ENCODE peak calls at places on chromosomes 13 and 19, in five cellular contexts. W is cardiac septum, Q is activated T-cell treated with anti-CD3 and anti-CD28 coated beads for 1 hour, H is left lobe of liver, T is EH. N is an unnamed sample.

GRCh38 chr13:49298903-49299605 is 51.3 kb downstream of the CDADC1 start:
- DNase-seq in W (no peak), Q (no peak), H (no peak), T (no peak), N (no peak)

GRCh38 chr19:44512326-44513298 is 12.3 kb upstream of the ZNF180 start:
- DNase-seq in W (no peak), Q (no peak), H (peak), T (peak), N (peak)

GRCh38 chr19:35257113-35257461 is 8.3 kb downstream of the LSR start:
- DNase-seq in W (peak), Q (no peak), H (no peak), T (no peak), N (no peak)

GRCh38 chr13:59587971-59588716 is 575.6 kb downstream of the DIAPH3 start:
- DNase-seq in W (no peak), Q (no peak), H (no peak), T (no peak), N (no peak)

GRCh38 chr13:44653261-44653660 is 77.1 kb upstream of the TSC22D1 start:
- DNase-seq in W (no peak), Q (no peak), H (no peak), T (peak), N (no peak)

GRCh38 chr19:16248380-16249023 is 50.8 kb downstream of the AP1M1 start:
- DNase-seq in W (no peak), Q (no peak), H (no peak), T (no peak), N (no peak)

GRCh38 chr19:13997637-13997962 is 8.5 kb downstream of the RFX1 start:
- DNase-seq in W (no peak), Q (no peak), H (no peak), T (no peak), N (no peak)

GRCh38 chr13:85243831-85244230 is 555.4 kb downstream of the SLITRK6 start:
- DNase-seq in W (no peak), Q (no peak), H (no peak), T (no peak), N (no peak)

GRCh38 chr13:109782066-109782822 is 4.1 kb downstream of the IRS2 start:
- DNase-seq in W (no peak), Q (no peak), H (no peak), T (no peak), N (no peak)

GRCh38 chr19:38009650-38010229 is 102.7 kb downstream of the SIPA1L3 start:
- DNase-seq in W (no peak), Q (no peak), H (no peak), T (no peak), N (no peak)

GRCh38 chr13:45678282-45678681 is 23.8 kb upstream of the CBY2 start:
- DNase-seq in W (no peak), Q (no peak), H (no peak), T (no peak), N (no peak)

GRCh38 chr13:105545811-105546210 is 989.7 kb downstream of the EFNB2 start:
- DNase-seq in W (no peak), Q (no peak), H (no peak), T (no peak), N (no peak)

GRCh38 chr13:101624210-101624922 is 171.9 kb downstream of the ITGBL1 start:
- DNase-seq in W (no peak), Q (no peak), H (no peak), T (peak), N (no peak)

GRCh38 chr19:45522010-45522941 is 15.0 kb downstream of the VASP start:
- DNase-seq in W (no peak), Q (no peak), H (no peak), T (no peak), N (no peak)

GRCh38 chr13:94711561-94712286 is 621 bp downstream of the SOX21 start:
- DNase-seq in W (no peak), Q (no peak), H (no peak), T (peak), N (no peak)

GRCh38 chr13:20475927-20476691 is 49.5 kb downstream of the CRYL1 start:
- DNase-seq in W (peak), Q (peak), H (no peak), T (no peak), N (peak)

GRCh38 chr19:13022111-13022858 is 27.0 kb downstream of the NFIX start:
- DNase-seq in W (no peak), Q (no peak), H (no peak), T (peak), N (no peak)

GRCh38 chr19:10424011-10424637 is 3.8 kb downstream of the PDE4A start:
- DNase-seq in W (peak), Q (peak), H (peak), T (peak), N (no peak)

GRCh38 chr13:75312884-75313520 is 169.0 kb downstream of the TBC1D4 start:
- DNase-seq in W (no peak), Q (no peak), H (no peak), T (no peak), N (no peak)

GRCh38 chr19:17054746-17055145 is 20.5 kb downstream of the HAUS8 start:
- DNase-seq in W (no peak), Q (no peak), H (no peak), T (no peak), N (no peak)

GRCh38 chr19:42207767-42208259 is 9.7 kb downstream of the DEDD2 start:
- DNase-seq in W (no peak), Q (no peak), H (no peak), T (peak), N (no peak)

GRCh38 chr19:38736413-38737280 is 7.6 kb downstream of the CAPN12 start:
- DNase-seq in W (peak), Q (peak), H (peak), T (peak), N (no peak)

GRCh38 chr19:18668744-18669523 is 14.5 kb upstream of the CRTC1 start:
- DNase-seq in W (no peak), Q (no peak), H (no peak), T (no peak), N (no peak)

GRCh38 chr13:35700661-35701060 is 224.2 kb upstream of the MAB21L1 start:
- DNase-seq in W (no peak), Q (no peak), H (no peak), T (peak), N (no peak)

GRCh38 chr19:19223060-19223459 is 11.3 kb downstream of the NCAN start:
- DNase-seq in W (no peak), Q (no peak), H (no peak), T (no peak), N (no peak)

GRCh38 chr19:9130965-9131364 is 4.2 kb upstream of the OR7G3 start:
- DNase-seq in W (no peak), Q (no peak), H (no peak), T (no peak), N (no peak)

GRCh38 chr13:51154029-51154555 is 43.0 kb upstream of the C13orf42 start:
- DNase-seq in W (no peak), Q (no peak), H (no peak), T (peak), N (no peak)

GRCh38 chr13:21616880-21617279 is 12.9 kb upstream of the MICU2 start:
- DNase-seq in W (no peak), Q (no peak), H (no peak), T (peak), N (no peak)

GRCh38 chr19:18110833-18111232 is 13.3 kb downstream of the MAST3 start:
- DNase-seq in W (no peak), Q (no peak), H (no peak), T (no peak), N (no peak)

GRCh38 chr19:14048439-14049153 is 13.3 kb downstream of the PALM3 start:
- DNase-seq in W (peak), Q (peak), H (no peak), T (peak), N (no peak)

GRCh38 chr19:13017306-13018036 is 22.2 kb downstream of the NFIX start:
- DNase-seq in W (no peak), Q (no peak), H (no peak), T (no peak), N (no peak)